ENCODE peak calls at places on chromosome 5, in nine cellular contexts. One of them, this sample, is unnamed.

GRCh38 chr5:87121315-87122170 is 146.1 kb upstream of the RASA1 start:
- DNase-seq in lower lobe of right lung: no peak
- DNase-seq in cardiac muscle cell: peak
- DNase-seq in Peyer's patch: peak
- DNase-seq in fibroblast of mammary gland: peak
- DNase-seq in left ventricle myocardium inferior: no peak
- DNase-seq in foreskin fibroblast: peak
- DNase-seq in mesothelial cell of epicardium: no peak
- DNase-seq in stomach: no peak
- DNase-seq in this sample: no peak

GRCh38 chr5:78506296-78507049 is 142.1 kb downstream of the LHFPL2 start:
- DNase-seq in lower lobe of right lung: no peak
- DNase-seq in cardiac muscle cell: no peak
- DNase-seq in Peyer's patch: no peak
- DNase-seq in fibroblast of mammary gland: no peak
- DNase-seq in left ventricle myocardium inferior: no peak
- DNase-seq in foreskin fibroblast: peak
- DNase-seq in mesothelial cell of epicardium: no peak
- DNase-seq in stomach: no peak
- DNase-seq in this sample: no peak

GRCh38 chr5:120151825-120152224 is 312.3 kb upstream of the PRR16 start:
- DNase-seq in lower lobe of right lung: no peak
- DNase-seq in cardiac muscle cell: no peak
- DNase-seq in Peyer's patch: no peak
- DNase-seq in fibroblast of mammary gland: no peak
- DNase-seq in left ventricle myocardium inferior: no peak
- DNase-seq in foreskin fibroblast: peak
- DNase-seq in mesothelial cell of epicardium: no peak
- DNase-seq in stomach: no peak
- DNase-seq in this sample: no peak

GRCh38 chr5:72324186-72324825 is 4.1 kb downstream of the PTCD2 start:
- DNase-seq in lower lobe of right lung: no peak
- DNase-seq in cardiac muscle cell: no peak
- DNase-seq in Peyer's patch: no peak
- DNase-seq in fibroblast of mammary gland: peak
- DNase-seq in left ventricle myocardium inferior: no peak
- DNase-seq in foreskin fibroblast: peak
- DNase-seq in mesothelial cell of epicardium: no peak
- DNase-seq in stomach: no peak
- DNase-seq in this sample: no peak

GRCh38 chr5:159894149-159894720 is 22.0 kb upstream of the ADRA1B start:
- DNase-seq in lower lobe of right lung: no peak
- DNase-seq in cardiac muscle cell: no peak
- DNase-seq in Peyer's patch: no peak
- DNase-seq in fibroblast of mammary gland: no peak
- DNase-seq in left ventricle myocardium inferior: no peak
- DNase-seq in foreskin fibroblast: peak
- DNase-seq in mesothelial cell of epicardium: no peak
- DNase-seq in stomach: no peak
- DNase-seq in this sample: no peak

GRCh38 chr5:157484768-157485167 is 24.8 kb downstream of the NIPAL4 start:
- DNase-seq in lower lobe of right lung: peak
- DNase-seq in cardiac muscle cell: peak
- DNase-seq in Peyer's patch: no peak
- DNase-seq in fibroblast of mammary gland: peak
- DNase-seq in left ventricle myocardium inferior: peak
- DNase-seq in foreskin fibroblast: peak
- DNase-seq in mesothelial cell of epicardium: no peak
- DNase-seq in stomach: no peak
- DNase-seq in this sample: no peak

GRCh38 chr5:169723103-169723831 is 86.2 kb downstream of the DOCK2 start:
- DNase-seq in lower lobe of right lung: no peak
- DNase-seq in cardiac muscle cell: no peak
- DNase-seq in Peyer's patch: no peak
- DNase-seq in fibroblast of mammary gland: no peak
- DNase-seq in left ventricle myocardium inferior: no peak
- DNase-seq in foreskin fibroblast: no peak
- DNase-seq in mesothelial cell of epicardium: no peak
- DNase-seq in stomach: no peak
- DNase-seq in this sample: no peak

GRCh38 chr5:111935835-111936234 is 178.8 kb upstream of the NREP start:
- DNase-seq in lower lobe of right lung: no peak
- DNase-seq in cardiac muscle cell: no peak
- DNase-seq in Peyer's patch: no peak
- DNase-seq in fibroblast of mammary gland: no peak
- DNase-seq in left ventricle myocardium inferior: no peak
- DNase-seq in foreskin fibroblast: no peak
- DNase-seq in mesothelial cell of epicardium: no peak
- DNase-seq in stomach: no peak
- DNase-seq in this sample: no peak

GRCh38 chr5:149409268-149409948 is 30.3 kb upstream of the IL17B start:
- DNase-seq in lower lobe of right lung: no peak
- DNase-seq in cardiac muscle cell: peak
- DNase-seq in Peyer's patch: no peak
- DNase-seq in fibroblast of mammary gland: no peak
- DNase-seq in left ventricle myocardium inferior: no peak
- DNase-seq in foreskin fibroblast: no peak
- DNase-seq in mesothelial cell of epicardium: no peak
- DNase-seq in stomach: no peak
- DNase-seq in this sample: no peak

GRCh38 chr5:89421035-89421434 is 538.1 kb upstream of the MEF2C start:
- DNase-seq in lower lobe of right lung: no peak
- DNase-seq in cardiac muscle cell: peak
- DNase-seq in Peyer's patch: no peak
- DNase-seq in fibroblast of mammary gland: peak
- DNase-seq in left ventricle myocardium inferior: no peak
- DNase-seq in foreskin fibroblast: peak
- DNase-seq in mesothelial cell of epicardium: no peak
- DNase-seq in stomach: no peak
- DNase-seq in this sample: no peak

GRCh38 chr5:89417515-89417914 is 534.5 kb upstream of the MEF2C start:
- DNase-seq in lower lobe of right lung: peak
- DNase-seq in cardiac muscle cell: no peak
- DNase-seq in Peyer's patch: no peak
- DNase-seq in fibroblast of mammary gland: no peak
- DNase-seq in left ventricle myocardium inferior: no peak
- DNase-seq in foreskin fibroblast: no peak
- DNase-seq in mesothelial cell of epicardium: no peak
- DNase-seq in stomach: no peak
- DNase-seq in this sample: no peak

GRCh38 chr5:89418821-89419085 is 535.8 kb upstream of the MEF2C start:
- DNase-seq in lower lobe of right lung: peak
- DNase-seq in cardiac muscle cell: no peak
- DNase-seq in Peyer's patch: no peak
- DNase-seq in fibroblast of mammary gland: no peak
- DNase-seq in left ventricle myocardium inferior: no peak
- DNase-seq in foreskin fibroblast: no peak
- DNase-seq in mesothelial cell of epicardium: no peak
- DNase-seq in stomach: no peak
- DNase-seq in this sample: no peak

GRCh38 chr5:89417990-89418820 is 535.2 kb upstream of the MEF2C start:
- DNase-seq in lower lobe of right lung: peak
- DNase-seq in cardiac muscle cell: no peak
- DNase-seq in Peyer's patch: no peak
- DNase-seq in fibroblast of mammary gland: peak
- DNase-seq in left ventricle myocardium inferior: no peak
- DNase-seq in foreskin fibroblast: no peak
- DNase-seq in mesothelial cell of epicardium: no peak
- DNase-seq in stomach: no peak
- DNase-seq in this sample: no peak
- TF ChIP-seq CTCF in lower lobe of right lung: no peak
- TF ChIP-seq CTCF in cardiac muscle cell: peak
- TF ChIP-seq CTCF in Peyer's patch: no peak
- TF ChIP-seq CTCF in fibroblast of mammary gland: no peak
- TF ChIP-seq CTCF in left ventricle myocardium inferior: no peak
- TF ChIP-seq CTCF in foreskin fibroblast: no peak
- TF ChIP-seq CTCF in mesothelial cell of epicardium: no peak
- TF ChIP-seq CTCF in stomach: no peak
- TF ChIP-seq CTCF in this sample: no peak

DNA sequence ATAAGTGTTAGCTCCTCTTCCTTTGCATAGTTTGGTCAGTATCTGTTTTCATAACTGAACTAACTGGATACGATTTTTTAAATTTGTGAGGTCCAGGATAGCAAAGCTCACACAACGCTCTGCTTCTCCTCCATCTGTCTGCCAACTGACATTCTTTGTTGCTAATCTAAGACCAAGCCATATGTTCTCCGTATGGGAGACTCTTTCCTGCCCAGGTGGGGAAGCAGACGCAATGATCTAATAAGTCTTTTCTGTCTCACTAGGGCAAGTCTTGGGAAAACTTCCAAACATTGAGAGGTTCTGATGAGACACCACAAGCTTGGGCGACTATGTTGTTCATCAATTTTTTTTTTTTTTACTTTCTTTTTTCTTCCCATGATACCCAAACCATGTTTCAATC is 558.5 kb downstream of the EFNA5 start:
- DNase-seq in lower lobe of right lung: no peak
- DNase-seq in cardiac muscle cell: no peak
- DNase-seq in Peyer's patch: no peak
- DNase-seq in fibroblast of mammary gland: peak
- DNase-seq in left ventricle myocardium inferior: no peak
- DNase-seq in foreskin fibroblast: peak
- DNase-seq in mesothelial cell of epicardium: no peak
- DNase-seq in stomach: no peak
- DNase-seq in this sample: no peak
- TF ChIP-seq CTCF in lower lobe of right lung: no peak
- TF ChIP-seq CTCF in cardiac muscle cell: no peak
- TF ChIP-seq CTCF in Peyer's patch: no peak
- TF ChIP-seq CTCF in fibroblast of mammary gland: no peak
- TF ChIP-seq CTCF in left ventricle myocardium inferior: no peak
- TF ChIP-seq CTCF in foreskin fibroblast: no peak
- TF ChIP-seq CTCF in mesothelial cell of epicardium: no peak
- TF ChIP-seq CTCF in stomach: no peak
- TF ChIP-seq CTCF in this sample: no peak

GRCh38 chr5:41508696-41509398 is 1.6 kb downstream of the PLCXD3 start:
- DNase-seq in lower lobe of right lung: no peak
- DNase-seq in cardiac muscle cell: no peak
- DNase-seq in Peyer's patch: no peak
- DNase-seq in fibroblast of mammary gland: no peak
- DNase-seq in left ventricle myocardium inferior: no peak
- DNase-seq in foreskin fibroblast: no peak
- DNase-seq in mesothelial cell of epicardium: no peak
- DNase-seq in stomach: no peak
- DNase-seq in this sample: no peak

GRCh38 chr5:41511241-41511640 is 840 bp upstream of the PLCXD3 start:
- DNase-seq in lower lobe of right lung: no peak
- DNase-seq in cardiac muscle cell: no peak
- DNase-seq in Peyer's patch: no peak
- DNase-seq in fibroblast of mammary gland: no peak
- DNase-seq in left ventricle myocardium inferior: no peak
- DNase-seq in foreskin fibroblast: no peak
- DNase-seq in mesothelial cell of epicardium: no peak
- DNase-seq in stomach: no peak
- DNase-seq in this sample: no peak

GRCh38 chr5:41509399-41510175 is 814 bp downstream of the PLCXD3 start:
- DNase-seq in lower lobe of right lung: no peak
- DNase-seq in cardiac muscle cell: no peak
- DNase-seq in Peyer's patch: no peak
- DNase-seq in fibroblast of mammary gland: no peak
- DNase-seq in left ventricle myocardium inferior: peak
- DNase-seq in foreskin fibroblast: no peak
- DNase-seq in mesothelial cell of epicardium: no peak
- DNase-seq in stomach: no peak
- DNase-seq in this sample: no peak

GRCh38 chr5:41508186-41508585 is 2.2 kb downstream of the PLCXD3 start:
- DNase-seq in lower lobe of right lung: no peak
- DNase-seq in cardiac muscle cell: no peak
- DNase-seq in Peyer's patch: no peak
- DNase-seq in fibroblast of mammary gland: peak
- DNase-seq in left ventricle myocardium inferior: no peak
- DNase-seq in foreskin fibroblast: no peak
- DNase-seq in mesothelial cell of epicardium: no peak
- DNase-seq in stomach: no peak
- DNase-seq in this sample: no peak

DNA sequence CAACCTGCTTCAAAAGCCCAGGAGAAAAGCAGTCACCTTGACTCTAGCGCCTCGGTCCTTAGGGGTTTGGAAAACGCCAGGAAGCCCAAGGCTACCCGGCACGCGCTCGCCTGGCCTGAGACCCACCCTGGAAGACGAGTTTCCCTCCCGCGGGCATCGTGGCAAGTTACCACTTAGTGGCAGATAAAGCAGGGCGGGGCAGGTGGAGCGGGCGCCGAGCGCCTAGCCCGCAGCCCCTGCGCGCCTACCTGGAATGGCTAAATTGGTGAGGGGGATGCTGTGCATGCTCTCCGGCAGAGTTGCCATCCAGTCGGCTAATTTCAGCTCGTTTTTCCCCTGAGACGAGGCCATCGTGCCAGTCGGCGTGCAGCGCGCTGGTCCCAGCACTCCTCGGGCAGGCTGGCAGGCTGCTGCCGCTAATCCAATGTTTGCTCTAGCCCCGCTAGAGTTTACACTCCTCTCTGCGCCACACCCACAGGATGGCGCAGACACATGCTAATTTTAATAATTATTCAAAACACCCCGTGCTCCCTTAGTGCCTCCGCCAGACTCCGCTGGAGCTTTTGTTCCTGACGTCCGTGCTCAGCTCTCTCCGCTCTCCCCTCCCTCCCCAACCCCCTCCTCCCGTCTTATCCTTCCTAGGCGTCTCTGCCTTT is at the start of gene PLCXD3:
- DNase-seq in lower lobe of right lung: peak
- DNase-seq in cardiac muscle cell: peak
- DNase-seq in Peyer's patch: no peak
- DNase-seq in fibroblast of mammary gland: no peak
- DNase-seq in left ventricle myocardium inferior: peak
- DNase-seq in foreskin fibroblast: peak
- DNase-seq in mesothelial cell of epicardium: no peak
- DNase-seq in stomach: peak
- DNase-seq in this sample: no peak
- TF ChIP-seq CTCF in lower lobe of right lung: no peak
- TF ChIP-seq CTCF in cardiac muscle cell: no peak
- TF ChIP-seq CTCF in Peyer's patch: no peak
- TF ChIP-seq CTCF in fibroblast of mammary gland: no peak
- TF ChIP-seq CTCF in left ventricle myocardium inferior: no peak
- TF ChIP-seq CTCF in foreskin fibroblast: no peak
- TF ChIP-seq CTCF in mesothelial cell of epicardium: no peak
- TF ChIP-seq CTCF in stomach: no peak
- TF ChIP-seq CTCF in this sample: no peak

GRCh38 chr5:64678400-64678799 is 11.9 kb upstream of the SHISAL2B start:
- DNase-seq in lower lobe of right lung: no peak
- DNase-seq in cardiac muscle cell: no peak
- DNase-seq in Peyer's patch: no peak
- DNase-seq in fibroblast of mammary gland: no peak
- DNase-seq in left ventricle myocardium inferior: no peak
- DNase-seq in foreskin fibroblast: no peak
- DNase-seq in mesothelial cell of epicardium: no peak
- DNase-seq in stomach: no peak
- DNase-seq in this sample: no peak

GRCh38 chr5:64680289-64680688 is 10.0 kb upstream of the SHISAL2B start:
- DNase-seq in lower lobe of right lung: no peak
- DNase-seq in cardiac muscle cell: no peak
- DNase-seq in Peyer's patch: no peak
- DNase-seq in fibroblast of mammary gland: no peak
- DNase-seq in left ventricle myocardium inferior: no peak
- DNase-seq in foreskin fibroblast: peak
- DNase-seq in mesothelial cell of epicardium: no peak
- DNase-seq in stomach: no peak
- DNase-seq in this sample: no peak

DNA sequence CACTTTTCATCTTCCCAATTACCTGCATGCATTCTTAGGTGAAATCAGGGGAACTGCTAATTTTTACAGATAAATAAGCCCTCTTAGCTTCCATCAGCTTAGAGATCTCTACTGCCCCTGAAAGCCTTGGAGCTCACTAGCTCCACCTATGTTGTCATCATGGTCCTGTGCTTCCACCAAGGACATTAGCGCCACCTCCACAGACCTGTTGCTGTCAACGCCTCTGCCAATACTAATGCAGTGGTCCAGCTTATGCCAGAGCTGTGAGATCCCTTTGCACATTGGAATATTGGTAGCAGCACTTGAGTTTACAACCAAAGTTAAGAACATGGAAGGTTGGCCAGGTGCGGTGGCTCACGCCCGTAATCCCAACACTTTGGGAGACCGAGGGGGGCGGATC is 7.7 kb upstream of the SHISAL2B start:
- DNase-seq in lower lobe of right lung: no peak
- DNase-seq in cardiac muscle cell: no peak
- DNase-seq in Peyer's patch: no peak
- DNase-seq in fibroblast of mammary gland: no peak
- DNase-seq in left ventricle myocardium inferior: no peak
- DNase-seq in foreskin fibroblast: no peak
- DNase-seq in mesothelial cell of epicardium: no peak
- DNase-seq in stomach: no peak
- DNase-seq in this sample: no peak
- TF ChIP-seq CTCF in lower lobe of right lung: no peak
- TF ChIP-seq CTCF in cardiac muscle cell: no peak
- TF ChIP-seq CTCF in Peyer's patch: no peak
- TF ChIP-seq CTCF in fibroblast of mammary gland: no peak
- TF ChIP-seq CTCF in left ventricle myocardium inferior: no peak
- TF ChIP-seq CTCF in foreskin fibroblast: no peak
- TF ChIP-seq CTCF in mesothelial cell of epicardium: no peak
- TF ChIP-seq CTCF in stomach: no peak
- TF ChIP-seq CTCF in this sample: no peak

This sample was measured in activated B cell treated with CpG ODN at 0.5 μM for 24 hours.